ENCODE peak calls at places on chromosomes 5 and 9, in nine cellular contexts. X is CD8-positive, alpha-beta T cell; P is tibial artery; D is fibroblast of lung; C is fibroblast of mammary gland; W is psoas muscle; O is coronary artery; E is dorsolateral prefrontal cortex; I is cardiac fibroblast. F is an unnamed sample.

GRCh38 chr5:115389074-115389798 is 92.8 kb upstream of the CCDC112 start:
- DNase-seq in W (no peak), O (no peak), C (peak; percentile 73), I (peak; percentile 70), E (no peak), D (peak; percentile 75), P (no peak), X (no peak), F (no peak)

GRCh38 chr5:110262754-110263153 is 463.7 kb downstream of the TMEM232 start:
- DNase-seq in E (no peak), X (no peak), W (no peak), O (no peak), I (no peak), P (no peak), D (peak; percentile 71), C (peak; percentile 21), F (no peak)

GRCh38 chr9:99778308-99778707 is 43.4 kb upstream of the NR4A3 start:
- DNase-seq in O (no peak), C (peak; percentile 94), E (no peak), W (no peak), X (no peak), P (no peak), D (peak; percentile 84), I (peak; percentile 31), F (peak; percentile 3)

GRCh38 chr5:9932770-9933169 is 302.6 kb upstream of the TAS2R1 start:
- DNase-seq in W (no peak), O (no peak), P (no peak), I (peak; percentile 44), X (no peak), D (peak; percentile 75), C (peak; percentile 70), E (no peak), F (no peak)

GRCh38 chr5:5271606-5272321 is 131.6 kb downstream of the ADAMTS16 start:
- DNase-seq in W (no peak), X (no peak), E (no peak), O (no peak), P (no peak), C (no peak), I (peak; percentile 10), D (peak; percentile 91), F (no peak)

GRCh38 chr9:126379661-126380365 is 53.2 kb downstream of the MVB12B start:
- DNase-seq in W (no peak), C (peak; percentile 19), E (no peak), D (peak; percentile 62), I (no peak), O (no peak), P (no peak), X (no peak), F (no peak)

GRCh38 chr9:110257097-110257955 is 1.0 kb upstream of the TXN start:
- DNase-seq in P (no peak), I (peak; percentile 39), O (no peak), W (no peak), D (peak; percentile 26), E (no peak), X (no peak), C (no peak), F (peak; percentile 47)

GRCh38 chr9:127697575-127697974 is 9.2 kb upstream of the CFAP157 start:
- DNase-seq in D (no peak), X (no peak), P (no peak), W (no peak), C (no peak), E (no peak), O (no peak), I (no peak), F (no peak)

GRCh38 chr5:109231331-109231730 is 178.4 kb downstream of the PJA2 start:
- DNase-seq in O (no peak), P (no peak), D (no peak), X (no peak), E (no peak), W (no peak), C (no peak), I (no peak), F (no peak)

GRCh38 chr9:18002718-18003438 is 424.0 kb downstream of the SH3GL2 start:
- DNase-seq in D (no peak), I (no peak), W (no peak), C (no peak), P (no peak), X (no peak), O (no peak), E (no peak), F (no peak)

GRCh38 chr9:114026335-114026734 is 51.8 kb downstream of the AMBP start:
- DNase-seq in I (no peak), O (peak; percentile 49), E (no peak), C (no peak), P (peak; percentile 32), D (no peak), W (no peak), X (no peak), F (no peak)

GRCh38 chr9:111038336-111039202 is at the start of gene LPAR1:
- DNase-seq in C (peak; percentile 66), O (peak; percentile 79), P (peak; percentile 84), X (no peak), W (peak; percentile 82), D (peak; percentile 65), E (peak; percentile 41), I (peak; percentile 62), F (peak; percentile 40)

GRCh38 chr5:180153099-180153498 is 55.9 kb downstream of the RASGEF1C start:
- DNase-seq in X (no peak), D (no peak), W (no peak), C (no peak), I (no peak), O (no peak), E (no peak), P (no peak), F (no peak)

GRCh38 chr5:135208555-135209494 is 174.8 kb upstream of the PITX1 start:
- DNase-seq in X (no peak), W (peak; percentile 67), P (peak; percentile 92), C (peak; percentile 95), O (peak; percentile 87), I (peak; percentile 97), D (peak; percentile 97), E (no peak), F (no peak)

DNA sequence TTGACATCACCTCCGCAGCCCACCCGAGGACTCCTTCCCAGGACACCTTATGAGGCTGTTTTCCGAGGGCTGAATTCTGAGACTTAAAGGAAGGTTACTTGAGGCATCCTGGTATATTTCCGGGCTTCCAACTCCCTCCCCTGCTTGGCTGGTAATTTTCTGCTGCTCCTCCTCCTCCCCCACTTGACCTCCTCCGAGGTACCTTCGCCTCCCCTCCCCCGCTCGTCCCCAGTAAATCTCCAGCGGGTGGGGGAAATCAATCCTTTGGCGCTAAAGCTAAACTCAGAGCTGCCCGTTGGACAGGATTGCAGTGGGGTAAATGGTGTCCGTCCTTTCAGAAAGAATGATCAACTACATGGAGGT is 4.9 kb upstream of the ISL1 start:
- DNase-seq in D (no peak), E (no peak), I (no peak), X (no peak), P (no peak), C (no peak), W (no peak), O (no peak), F (no peak)
- H3K4me3 ChIP-seq in D (no peak overlapping the region), E (no peak overlapping the region), I (no peak overlapping the region), X (no peak overlapping the region), P (peak overlapping the region; percentile 10), C (no peak overlapping the region), W (peak overlapping the region; percentile 38), O (peak overlapping the region; percentile 43), F (no peak overlapping the region)

GRCh38 chr5:133041157-133041784 is 10.5 kb upstream of the HSPA4 start:
- DNase-seq in P (no peak), I (no peak), C (no peak), W (no peak), O (no peak), D (no peak), E (no peak), X (no peak), F (no peak)

GRCh38 chr5:133047404-133047803 is 4.4 kb upstream of the HSPA4 start:
- DNase-seq in C (no peak), D (no peak), O (no peak), X (no peak), E (no peak), W (no peak), P (no peak), I (no peak), F (no peak)

GRCh38 chr5:133041910-133042309 is 9.9 kb upstream of the HSPA4 start:
- DNase-seq in I (peak; percentile 34), P (no peak), D (peak; percentile 46), X (no peak), W (no peak), C (peak; percentile 59), E (no peak), O (no peak), F (no peak)
- TF ChIP-seq CTCF in I (peak; percentile 5), P (no peak), D (no peak), X (no peak), W (no peak), C (peak; percentile 7), E (no peak), O (no peak), F (no peak)

DNA sequence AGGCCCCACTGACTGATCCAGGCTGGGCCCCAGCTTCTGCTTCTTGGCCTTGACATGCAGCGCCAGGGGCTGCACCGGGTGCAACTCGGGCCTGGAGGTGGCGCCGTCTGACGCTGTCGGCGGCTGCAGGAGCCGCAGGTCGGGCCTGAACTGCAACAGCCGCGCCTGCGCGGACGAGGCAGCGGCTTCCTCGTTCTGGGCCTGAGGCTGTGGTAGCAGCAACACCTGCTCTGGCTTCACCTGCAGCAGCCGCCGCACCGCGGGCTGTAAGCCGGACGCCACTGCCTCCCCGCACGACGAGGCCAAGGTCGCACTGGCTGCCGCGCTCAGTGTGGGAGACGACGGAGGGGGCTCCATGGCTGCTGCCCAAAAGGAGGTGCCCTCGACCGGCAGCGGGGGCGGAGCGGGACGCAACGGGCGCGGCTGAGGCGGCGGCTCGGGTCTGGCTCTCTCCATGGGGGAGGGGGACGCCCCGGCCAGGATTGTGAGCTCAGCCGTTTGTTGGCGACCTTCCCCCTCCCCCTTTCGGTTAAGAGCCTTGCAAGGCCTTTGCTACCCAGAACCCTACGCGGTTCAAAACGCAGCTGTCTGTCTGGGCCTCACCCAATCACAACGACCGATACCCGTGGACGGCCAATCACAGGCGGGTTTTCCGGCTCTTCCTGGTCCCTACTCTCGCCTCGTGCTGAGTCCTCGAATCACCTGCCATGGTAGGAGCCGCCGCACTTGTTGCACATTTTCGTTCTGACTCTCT is 438 bp downstream of the SOX30 start:
- DNase-seq in E (no peak), X (peak; percentile 70), C (peak; percentile 46), O (no peak), P (peak; percentile 77), W (peak; percentile 74), I (peak; percentile 62), D (peak; percentile 65), F (peak; percentile 86)
- H3K4me3 ChIP-seq in E (peak overlapping the region; percentile 44), X (peak overlapping the region; percentile 63), C (peak overlapping the region; percentile 34), O (peak overlapping the region; percentile 74), P (peak overlapping the region; percentile 52), W (peak overlapping the region; percentile 60), I (peak overlapping the region; percentile 19), D (no peak overlapping the region), F (peak overlapping the region; percentile 41)

DNA sequence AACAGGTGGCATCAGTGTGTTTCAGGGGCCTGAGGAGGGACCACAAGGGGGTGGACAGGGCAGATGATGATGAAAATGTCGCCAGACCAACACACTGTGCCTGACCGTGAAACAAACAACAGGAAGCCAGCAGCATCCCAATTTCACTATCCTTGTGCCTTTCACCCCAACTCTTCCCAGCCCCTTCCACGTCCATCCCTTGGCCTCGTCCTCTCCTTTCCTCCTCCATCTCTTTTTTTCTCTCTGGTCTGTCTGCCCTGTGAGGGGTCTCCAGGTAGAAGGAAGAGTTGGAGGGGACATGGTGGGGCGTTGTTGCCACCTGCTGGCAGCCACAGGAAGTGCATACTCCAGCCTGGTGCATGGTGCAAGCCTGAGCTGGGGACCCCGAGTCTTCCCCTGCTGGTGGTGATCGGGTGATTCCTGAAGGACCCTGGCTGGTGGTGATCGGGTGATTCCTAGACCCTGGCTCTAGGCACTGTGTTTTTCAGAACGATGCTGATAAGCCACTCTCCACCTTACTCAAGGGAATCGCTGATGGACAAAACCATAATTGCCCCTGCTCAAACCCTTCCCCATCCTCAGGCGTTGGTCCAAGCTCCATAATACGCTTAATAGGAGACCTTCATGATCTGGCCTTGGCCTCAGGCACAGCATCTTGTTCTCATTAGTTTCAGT is 21.7 kb upstream of the NSD1 start:
- DNase-seq in O (peak; percentile 72), W (peak; percentile 71), I (peak; percentile 53), C (peak; percentile 27), X (peak; percentile 45), P (no peak), E (peak; percentile 75), D (peak; percentile 13), F (peak; percentile 58)
- TF ChIP-seq CTCF in O (peak; percentile 94), W (peak; percentile 94), I (peak; percentile 94), C (peak; percentile 94), X (peak; percentile 91), P (peak; percentile 85), E (peak; percentile 97), D (peak; percentile 91), F (peak; percentile 98)

F was measured in GM12865.